ENCODE peak calls at places on chromosome 17, in ten cellular contexts. One of them, this sample, is unnamed.
A peak's percentile ranks its signal among the peaks of the same experiment; 100 is the strongest.

GRCh38 chr17:75252039-75252816 is 9.2 kb downstream of the GGA3 start:
- DNase-seq in GM23248: no peak
- DNase-seq in iPS-NIHi11: no peak
- DNase-seq in ELR: no peak
- DNase-seq in colonic mucosa: no peak
- DNase-seq in stimulated activated CD8-positive, alpha-beta memory T cell treated with anti-CD3 and anti-CD28 coated beads, Interleukin-4, amount 100 ng/mL, for 1 hour: no peak
- DNase-seq in psoas muscle: no peak
- DNase-seq in GM12891: no peak
- DNase-seq in heart left ventricle: no peak
- DNase-seq in H9: no peak
- DNase-seq in this sample: no peak

GRCh38 chr17:82212331-82213250 is at the start of gene CCDC57:
- DNase-seq in GM23248: peak; percentile 92
- DNase-seq in psoas muscle: peak; percentile 92
- DNase-seq in iPS-NIHi11: peak; percentile 98
- DNase-seq in heart left ventricle: peak; percentile 84
- DNase-seq in stimulated activated CD8-positive, alpha-beta memory T cell treated with anti-CD3 and anti-CD28 coated beads, Interleukin-4, amount 100 ng/mL, for 1 hour: no peak
- DNase-seq in H9: peak; percentile 82
- DNase-seq in colonic mucosa: peak; percentile 78
- DNase-seq in GM12891: peak; percentile 97
- DNase-seq in ELR: peak; percentile 89
- DNase-seq in this sample: peak; percentile 50

GRCh38 chr17:69588739-69589334 is 174.3 kb downstream of the MAP2K6 start:
- DNase-seq in stimulated activated CD8-positive, alpha-beta memory T cell treated with anti-CD3 and anti-CD28 coated beads, Interleukin-4, amount 100 ng/mL, for 1 hour: no peak
- DNase-seq in ELR: no peak
- DNase-seq in heart left ventricle: no peak
- DNase-seq in H9: no peak
- DNase-seq in colonic mucosa: no peak
- DNase-seq in psoas muscle: no peak
- DNase-seq in iPS-NIHi11: no peak
- DNase-seq in GM12891: no peak
- DNase-seq in GM23248: no peak
- DNase-seq in this sample: no peak

GRCh38 chr17:76727745-76728456 is 1.3 kb downstream of the METTL23 start:
- DNase-seq in GM23248: peak; percentile 65
- DNase-seq in ELR: peak; percentile 33
- DNase-seq in H9: no peak
- DNase-seq in psoas muscle: no peak
- DNase-seq in heart left ventricle: no peak
- DNase-seq in GM12891: no peak
- DNase-seq in iPS-NIHi11: no peak
- DNase-seq in colonic mucosa: no peak
- DNase-seq in stimulated activated CD8-positive, alpha-beta memory T cell treated with anti-CD3 and anti-CD28 coated beads, Interleukin-4, amount 100 ng/mL, for 1 hour: no peak
- DNase-seq in this sample: no peak

GRCh38 chr17:2089021-2089422 is 34.1 kb downstream of the HIC1 start:
- DNase-seq in stimulated activated CD8-positive, alpha-beta memory T cell treated with anti-CD3 and anti-CD28 coated beads, Interleukin-4, amount 100 ng/mL, for 1 hour: no peak
- DNase-seq in ELR: peak; percentile 51
- DNase-seq in H9: no peak
- DNase-seq in GM23248: peak; percentile 86
- DNase-seq in heart left ventricle: no peak
- DNase-seq in GM12891: no peak
- DNase-seq in iPS-NIHi11: no peak
- DNase-seq in psoas muscle: peak; percentile 59
- DNase-seq in colonic mucosa: no peak
- DNase-seq in this sample: no peak

GRCh38 chr17:42623732-42624596 is 14.5 kb downstream of the TUBG1 start:
- DNase-seq in stimulated activated CD8-positive, alpha-beta memory T cell treated with anti-CD3 and anti-CD28 coated beads, Interleukin-4, amount 100 ng/mL, for 1 hour: no peak
- DNase-seq in iPS-NIHi11: no peak
- DNase-seq in colonic mucosa: peak; percentile 62
- DNase-seq in heart left ventricle: no peak
- DNase-seq in GM12891: no peak
- DNase-seq in H9: no peak
- DNase-seq in psoas muscle: peak; percentile 68
- DNase-seq in ELR: peak; percentile 49
- DNase-seq in GM23248: no peak
- DNase-seq in this sample: peak; percentile 62

GRCh38 chr17:82375359-82376041 is 3.9 kb downstream of the UTS2R start:
- DNase-seq in ELR: no peak
- DNase-seq in GM23248: no peak
- DNase-seq in psoas muscle: peak; percentile 42
- DNase-seq in stimulated activated CD8-positive, alpha-beta memory T cell treated with anti-CD3 and anti-CD28 coated beads, Interleukin-4, amount 100 ng/mL, for 1 hour: no peak
- DNase-seq in iPS-NIHi11: no peak
- DNase-seq in colonic mucosa: no peak
- DNase-seq in heart left ventricle: no peak
- DNase-seq in GM12891: no peak
- DNase-seq in H9: no peak
- DNase-seq in this sample: no peak

GRCh38 chr17:64225410-64225809 is 37.6 kb downstream of the TEX2 start:
- DNase-seq in colonic mucosa: no peak
- DNase-seq in GM12891: no peak
- DNase-seq in psoas muscle: no peak
- DNase-seq in heart left ventricle: no peak
- DNase-seq in stimulated activated CD8-positive, alpha-beta memory T cell treated with anti-CD3 and anti-CD28 coated beads, Interleukin-4, amount 100 ng/mL, for 1 hour: no peak
- DNase-seq in H9: no peak
- DNase-seq in ELR: no peak
- DNase-seq in GM23248: no peak
- DNase-seq in iPS-NIHi11: no peak
- DNase-seq in this sample: no peak

GRCh38 chr17:59786536-59787319 is 79.3 kb downstream of the VMP1 start:
- DNase-seq in ELR: peak; percentile 100
- DNase-seq in GM23248: peak; percentile 99
- DNase-seq in stimulated activated CD8-positive, alpha-beta memory T cell treated with anti-CD3 and anti-CD28 coated beads, Interleukin-4, amount 100 ng/mL, for 1 hour: peak; percentile 47
- DNase-seq in colonic mucosa: peak; percentile 83
- DNase-seq in psoas muscle: no peak
- DNase-seq in iPS-NIHi11: peak; percentile 42
- DNase-seq in heart left ventricle: peak; percentile 52
- DNase-seq in H9: peak; percentile 62
- DNase-seq in GM12891: peak; percentile 27
- DNase-seq in this sample: peak; percentile 44

GRCh38 chr17:41811549-41812175 is at the start of gene P3H4:
- DNase-seq in heart left ventricle: peak; percentile 74
- DNase-seq in GM23248: peak; percentile 90
- DNase-seq in H9: peak; percentile 87
- DNase-seq in iPS-NIHi11: peak; percentile 88
- DNase-seq in ELR: peak; percentile 81
- DNase-seq in colonic mucosa: peak; percentile 86
- DNase-seq in GM12891: peak; percentile 81
- DNase-seq in psoas muscle: peak; percentile 89
- DNase-seq in stimulated activated CD8-positive, alpha-beta memory T cell treated with anti-CD3 and anti-CD28 coated beads, Interleukin-4, amount 100 ng/mL, for 1 hour: peak; percentile 52
- DNase-seq in this sample: peak; percentile 30

GRCh38 chr17:72538921-72539352 is 418.1 kb downstream of the SOX9 start:
- DNase-seq in colonic mucosa: no peak
- DNase-seq in psoas muscle: no peak
- DNase-seq in H9: peak; percentile 74
- DNase-seq in stimulated activated CD8-positive, alpha-beta memory T cell treated with anti-CD3 and anti-CD28 coated beads, Interleukin-4, amount 100 ng/mL, for 1 hour: no peak
- DNase-seq in ELR: no peak
- DNase-seq in heart left ventricle: no peak
- DNase-seq in GM23248: no peak
- DNase-seq in GM12891: no peak
- DNase-seq in iPS-NIHi11: no peak
- DNase-seq in this sample: no peak

GRCh38 chr17:3808701-3809100 is 7.7 kb upstream of the ITGAE start:
- DNase-seq in stimulated activated CD8-positive, alpha-beta memory T cell treated with anti-CD3 and anti-CD28 coated beads, Interleukin-4, amount 100 ng/mL, for 1 hour: no peak
- DNase-seq in GM12891: no peak
- DNase-seq in GM23248: no peak
- DNase-seq in H9: no peak
- DNase-seq in heart left ventricle: no peak
- DNase-seq in iPS-NIHi11: no peak
- DNase-seq in colonic mucosa: no peak
- DNase-seq in psoas muscle: no peak
- DNase-seq in ELR: peak; percentile 59
- DNase-seq in this sample: no peak

GRCh38 chr17:65324977-65325376 is 187.8 kb downstream of the RGS9 start:
- DNase-seq in heart left ventricle: no peak
- DNase-seq in GM12891: no peak
- DNase-seq in iPS-NIHi11: no peak
- DNase-seq in H9: no peak
- DNase-seq in colonic mucosa: no peak
- DNase-seq in ELR: no peak
- DNase-seq in psoas muscle: no peak
- DNase-seq in GM23248: peak; percentile 23
- DNase-seq in stimulated activated CD8-positive, alpha-beta memory T cell treated with anti-CD3 and anti-CD28 coated beads, Interleukin-4, amount 100 ng/mL, for 1 hour: no peak
- DNase-seq in this sample: no peak

This sample was measured in NCI-H2107.